ENCODE peak calls at places on chromosomes 6 and 20, in eight cellular contexts. B is GM23248; H is NAMALWA; X is activated CD8-positive, alpha-beta memory T cell treated with anti-CD3 and anti-CD28 coated beads, Interleukin-2, amount 10 ng/mL, durations not matched to agents 7 days and 5 days; M is K562; E is naive thymus-derived CD8-positive, alpha-beta T cell; K is aorta; I is CD4-positive, alpha-beta T cell. A is an unnamed sample.

GRCh38 chr6:89412071-89413005 is at the start of gene RRAGD:
- DNase-seq in B (peak), H (peak), X (peak), M (peak), E (peak), K (peak), I (peak), A (peak)

GRCh38 chr20:46217583-46217982 is 90.7 kb downstream of the CDH22 start:
- DNase-seq in B (no peak), H (no peak), X (no peak), M (no peak), E (no peak), K (no peak), I (no peak), A (no peak)

GRCh38 chr20:63234693-63235398 is 859 bp upstream of the BIRC7 start:
- DNase-seq in B (peak), H (peak), X (no peak), M (peak), E (peak), K (no peak), I (peak), A (peak)

GRCh38 chr20:44304383-44304782 is 6.6 kb downstream of the FITM2 start:
- DNase-seq in B (no peak), H (no peak), X (no peak), M (no peak), E (no peak), K (no peak), I (no peak), A (no peak)

GRCh38 chr6:142302427-142303190 is 802 bp downstream of the ADGRG6 start:
- DNase-seq in B (no peak), H (no peak), X (no peak), M (no peak), E (peak), K (no peak), I (peak), A (no peak)

GRCh38 chr20:62742979-62743776 is 34.5 kb downstream of the NTSR1 start:
- DNase-seq in B (no peak), H (no peak), X (no peak), M (no peak), E (no peak), K (peak), I (no peak), A (no peak)

GRCh38 chr20:32764000-32764960 is 2.1 kb downstream of the DNMT3B start:
- DNase-seq in B (no peak), H (peak), X (no peak), M (peak), E (no peak), K (peak), I (no peak), A (no peak)

GRCh38 chr20:51759769-51760510 is 8.2 kb downstream of the ATP9A start:
- DNase-seq in B (peak), H (no peak), X (no peak), M (no peak), E (no peak), K (no peak), I (no peak), A (no peak)

GRCh38 chr20:3797592-3798404 is 1.7 kb downstream of the CDC25B start:
- DNase-seq in B (no peak), H (peak), X (peak), M (peak), E (peak), K (no peak), I (peak), A (no peak)

GRCh38 chr6:112979830-112980229 is 632.7 kb downstream of the RFPL4B start:
- DNase-seq in B (peak), H (no peak), X (no peak), M (no peak), E (no peak), K (no peak), I (no peak), A (no peak)

GRCh38 chr6:116364361-116364760 is 6.4 kb upstream of the DSE start:
- DNase-seq in B (peak), H (no peak), X (no peak), M (no peak), E (no peak), K (no peak), I (no peak), A (no peak)

GRCh38 chr6:84645000-84645399 is 119.4 kb downstream of the TBX18 start:
- DNase-seq in B (peak), H (no peak), X (no peak), M (no peak), E (no peak), K (no peak), I (no peak), A (no peak)

GRCh38 chr6:91613481-91613880 is 1026.6 kb upstream of the MAP3K7 start:
- DNase-seq in B (no peak), H (no peak), X (no peak), M (no peak), E (no peak), K (no peak), I (no peak), A (no peak)

GRCh38 chr20:13012886-13013285 is 4.1 kb downstream of the SPTLC3 start:
- DNase-seq in B (no peak), H (no peak), X (no peak), M (no peak), E (no peak), K (no peak), I (no peak), A (no peak)

GRCh38 chr20:18138639-18139583 is 1.2 kb downstream of the KAT14 start:
- DNase-seq in B (peak), H (peak), X (no peak), M (peak), E (no peak), K (no peak), I (no peak), A (no peak)

GRCh38 chr6:109457596-109457996 is 2.0 kb upstream of the MICAL1 start:
- DNase-seq in B (peak), H (no peak), X (peak), M (no peak), E (no peak), K (no peak), I (no peak), A (no peak)

GRCh38 chr6:33589723-33590530 is 9.9 kb upstream of the BAK1 start:
- DNase-seq in B (peak), H (peak), X (peak), M (peak), E (peak), K (peak), I (no peak), A (peak)

GRCh38 chr20:38325905-38326304 is 20.4 kb upstream of the LBP start:
- DNase-seq in B (no peak), H (no peak), X (no peak), M (no peak), E (no peak), K (no peak), I (no peak), A (no peak)

GRCh38 chr20:8693709-8694108 is 375.2 kb upstream of the PLCB4 start:
- DNase-seq in B (peak), H (no peak), X (no peak), M (no peak), E (no peak), K (no peak), I (no peak), A (no peak)

GRCh38 chr6:71190809-71191208 is 97.8 kb upstream of the OGFRL1 start:
- DNase-seq in B (peak), H (peak), X (no peak), M (no peak), E (peak), K (no peak), I (no peak), A (no peak)

GRCh38 chr6:28139860-28140500 is 1.7 kb upstream of the ZKSCAN8 start:
- DNase-seq in B (no peak), H (no peak), X (no peak), M (no peak), E (no peak), K (no peak), I (no peak), A (no peak)